ENCODE peak calls at places on chromosomes 2 and 18, in ten cellular contexts. One of them, this sample, is unnamed.

GRCh38 chr2:143083636-143084035 is 45.6 kb upstream of the ARHGAP15 start:
- DNase-seq in iris pigment epithelial cell: peak; percentile 87
- DNase-seq in effector memory CD8-positive, alpha-beta T cell: no peak
- DNase-seq in NCI-H1417: no peak
- DNase-seq in CD8-positive, alpha-beta memory T cell: no peak
- DNase-seq in HEK293T: no peak
- DNase-seq in stimulated activated CD4-positive, alpha-beta T cell treated with anti-CD3 and anti-CD28 coated beads, Interleukin-1b, Interleukin-23, amount 100 ng/mL, for 24 hours: no peak
- DNase-seq in GM03348: peak; percentile 36
- DNase-seq in HFF-Myc: peak; percentile 44
- DNase-seq in NCI-H774: no peak
- DNase-seq in this sample: peak; percentile 53

GRCh38 chr2:170034596-170034995 is 143.4 kb upstream of the MYO3B start:
- DNase-seq in iris pigment epithelial cell: no peak
- DNase-seq in effector memory CD8-positive, alpha-beta T cell: no peak
- DNase-seq in NCI-H1417: no peak
- DNase-seq in CD8-positive, alpha-beta memory T cell: no peak
- DNase-seq in HEK293T: no peak
- DNase-seq in stimulated activated CD4-positive, alpha-beta T cell treated with anti-CD3 and anti-CD28 coated beads, Interleukin-1b, Interleukin-23, amount 100 ng/mL, for 24 hours: no peak
- DNase-seq in GM03348: no peak
- DNase-seq in HFF-Myc: no peak
- DNase-seq in NCI-H774: no peak
- DNase-seq in this sample: no peak

GRCh38 chr18:13710460-13710859 is 15.9 kb downstream of the FAM210A start:
- DNase-seq in iris pigment epithelial cell: peak; percentile 28
- DNase-seq in effector memory CD8-positive, alpha-beta T cell: no peak
- DNase-seq in NCI-H1417: no peak
- DNase-seq in CD8-positive, alpha-beta memory T cell: no peak
- DNase-seq in HEK293T: no peak
- DNase-seq in stimulated activated CD4-positive, alpha-beta T cell treated with anti-CD3 and anti-CD28 coated beads, Interleukin-1b, Interleukin-23, amount 100 ng/mL, for 24 hours: no peak
- DNase-seq in GM03348: no peak
- DNase-seq in HFF-Myc: no peak
- DNase-seq in NCI-H774: no peak
- DNase-seq in this sample: no peak

GRCh38 chr2:238467062-238467461 is 40.3 kb downstream of the ASB1 start:
- DNase-seq in iris pigment epithelial cell: no peak
- DNase-seq in effector memory CD8-positive, alpha-beta T cell: no peak
- DNase-seq in NCI-H1417: no peak
- DNase-seq in CD8-positive, alpha-beta memory T cell: no peak
- DNase-seq in HEK293T: no peak
- DNase-seq in stimulated activated CD4-positive, alpha-beta T cell treated with anti-CD3 and anti-CD28 coated beads, Interleukin-1b, Interleukin-23, amount 100 ng/mL, for 24 hours: no peak
- DNase-seq in GM03348: no peak
- DNase-seq in HFF-Myc: no peak
- DNase-seq in NCI-H774: no peak
- DNase-seq in this sample: no peak

GRCh38 chr18:22813648-22814328 is 119.3 kb upstream of the RBBP8 start:
- DNase-seq in iris pigment epithelial cell: peak; percentile 70
- DNase-seq in effector memory CD8-positive, alpha-beta T cell: no peak
- DNase-seq in NCI-H1417: peak; percentile 76
- DNase-seq in CD8-positive, alpha-beta memory T cell: no peak
- DNase-seq in HEK293T: peak; percentile 58
- DNase-seq in stimulated activated CD4-positive, alpha-beta T cell treated with anti-CD3 and anti-CD28 coated beads, Interleukin-1b, Interleukin-23, amount 100 ng/mL, for 24 hours: no peak
- DNase-seq in GM03348: peak; percentile 57
- DNase-seq in HFF-Myc: no peak
- DNase-seq in NCI-H774: peak; percentile 26
- DNase-seq in this sample: no peak

GRCh38 chr2:19648583-19648982 is 253.2 kb downstream of the TTC32 start:
- DNase-seq in iris pigment epithelial cell: peak; percentile 91
- DNase-seq in effector memory CD8-positive, alpha-beta T cell: no peak
- DNase-seq in NCI-H1417: no peak
- DNase-seq in CD8-positive, alpha-beta memory T cell: no peak
- DNase-seq in HEK293T: no peak
- DNase-seq in stimulated activated CD4-positive, alpha-beta T cell treated with anti-CD3 and anti-CD28 coated beads, Interleukin-1b, Interleukin-23, amount 100 ng/mL, for 24 hours: no peak
- DNase-seq in GM03348: peak; percentile 75
- DNase-seq in HFF-Myc: no peak
- DNase-seq in NCI-H774: no peak
- DNase-seq in this sample: peak; percentile 41

GRCh38 chr2:84701880-84702279 is 179.0 kb downstream of the TRABD2A start:
- DNase-seq in iris pigment epithelial cell: peak; percentile 97
- DNase-seq in effector memory CD8-positive, alpha-beta T cell: no peak
- DNase-seq in NCI-H1417: no peak
- DNase-seq in CD8-positive, alpha-beta memory T cell: no peak
- DNase-seq in HEK293T: no peak
- DNase-seq in stimulated activated CD4-positive, alpha-beta T cell treated with anti-CD3 and anti-CD28 coated beads, Interleukin-1b, Interleukin-23, amount 100 ng/mL, for 24 hours: no peak
- DNase-seq in GM03348: peak; percentile 81
- DNase-seq in HFF-Myc: peak; percentile 14
- DNase-seq in NCI-H774: no peak
- DNase-seq in this sample: peak; percentile 83

GRCh38 chr2:64325852-64326577 is 127.9 kb upstream of the LGALSL start:
- DNase-seq in iris pigment epithelial cell: no peak
- DNase-seq in effector memory CD8-positive, alpha-beta T cell: peak; percentile 55
- DNase-seq in NCI-H1417: no peak
- DNase-seq in CD8-positive, alpha-beta memory T cell: peak; percentile 62
- DNase-seq in HEK293T: no peak
- DNase-seq in stimulated activated CD4-positive, alpha-beta T cell treated with anti-CD3 and anti-CD28 coated beads, Interleukin-1b, Interleukin-23, amount 100 ng/mL, for 24 hours: peak; percentile 32
- DNase-seq in GM03348: no peak
- DNase-seq in HFF-Myc: no peak
- DNase-seq in NCI-H774: no peak
- DNase-seq in this sample: no peak

GRCh38 chr2:168244318-168244717 is 3.1 kb downstream of the STK39 start:
- DNase-seq in iris pigment epithelial cell: peak; percentile 44
- DNase-seq in effector memory CD8-positive, alpha-beta T cell: peak; percentile 45
- DNase-seq in NCI-H1417: peak; percentile 53
- DNase-seq in CD8-positive, alpha-beta memory T cell: peak; percentile 19
- DNase-seq in HEK293T: peak; percentile 57
- DNase-seq in stimulated activated CD4-positive, alpha-beta T cell treated with anti-CD3 and anti-CD28 coated beads, Interleukin-1b, Interleukin-23, amount 100 ng/mL, for 24 hours: peak; percentile 39
- DNase-seq in GM03348: no peak
- DNase-seq in HFF-Myc: no peak
- DNase-seq in NCI-H774: peak; percentile 45
- DNase-seq in this sample: no peak

GRCh38 chr2:40760071-40760666 is 308.3 kb upstream of the SLC8A1 start:
- DNase-seq in iris pigment epithelial cell: peak; percentile 43
- DNase-seq in effector memory CD8-positive, alpha-beta T cell: no peak
- DNase-seq in NCI-H1417: peak; percentile 68
- DNase-seq in CD8-positive, alpha-beta memory T cell: no peak
- DNase-seq in HEK293T: peak; percentile 57
- DNase-seq in stimulated activated CD4-positive, alpha-beta T cell treated with anti-CD3 and anti-CD28 coated beads, Interleukin-1b, Interleukin-23, amount 100 ng/mL, for 24 hours: no peak
- DNase-seq in GM03348: peak; percentile 64
- DNase-seq in HFF-Myc: peak; percentile 31
- DNase-seq in NCI-H774: no peak
- DNase-seq in this sample: peak; percentile 32

GRCh38 chr2:17962874-17963273 is 84.4 kb downstream of the KCNS3 start:
- DNase-seq in iris pigment epithelial cell: no peak
- DNase-seq in effector memory CD8-positive, alpha-beta T cell: no peak
- DNase-seq in NCI-H1417: no peak
- DNase-seq in CD8-positive, alpha-beta memory T cell: no peak
- DNase-seq in HEK293T: no peak
- DNase-seq in stimulated activated CD4-positive, alpha-beta T cell treated with anti-CD3 and anti-CD28 coated beads, Interleukin-1b, Interleukin-23, amount 100 ng/mL, for 24 hours: no peak
- DNase-seq in GM03348: peak; percentile 33
- DNase-seq in HFF-Myc: peak; percentile 19
- DNase-seq in NCI-H774: no peak
- DNase-seq in this sample: no peak

GRCh38 chr18:39675358-39675757 is 2109.8 kb upstream of the CELF4 start:
- DNase-seq in iris pigment epithelial cell: peak; percentile 46
- DNase-seq in effector memory CD8-positive, alpha-beta T cell: no peak
- DNase-seq in NCI-H1417: no peak
- DNase-seq in CD8-positive, alpha-beta memory T cell: no peak
- DNase-seq in HEK293T: peak; percentile 31
- DNase-seq in stimulated activated CD4-positive, alpha-beta T cell treated with anti-CD3 and anti-CD28 coated beads, Interleukin-1b, Interleukin-23, amount 100 ng/mL, for 24 hours: no peak
- DNase-seq in GM03348: peak; percentile 52
- DNase-seq in HFF-Myc: peak; percentile 15
- DNase-seq in NCI-H774: no peak
- DNase-seq in this sample: no peak

GRCh38 chr2:60118061-60118460 is 435.4 kb downstream of the BCL11A start:
- DNase-seq in iris pigment epithelial cell: no peak
- DNase-seq in effector memory CD8-positive, alpha-beta T cell: no peak
- DNase-seq in NCI-H1417: no peak
- DNase-seq in CD8-positive, alpha-beta memory T cell: no peak
- DNase-seq in HEK293T: no peak
- DNase-seq in stimulated activated CD4-positive, alpha-beta T cell treated with anti-CD3 and anti-CD28 coated beads, Interleukin-1b, Interleukin-23, amount 100 ng/mL, for 24 hours: no peak
- DNase-seq in GM03348: no peak
- DNase-seq in HFF-Myc: no peak
- DNase-seq in NCI-H774: no peak
- DNase-seq in this sample: no peak

GRCh38 chr2:191183081-191183480 is 32.3 kb upstream of the STAT4 start:
- DNase-seq in iris pigment epithelial cell: no peak
- DNase-seq in effector memory CD8-positive, alpha-beta T cell: no peak
- DNase-seq in NCI-H1417: no peak
- DNase-seq in CD8-positive, alpha-beta memory T cell: no peak
- DNase-seq in HEK293T: no peak
- DNase-seq in stimulated activated CD4-positive, alpha-beta T cell treated with anti-CD3 and anti-CD28 coated beads, Interleukin-1b, Interleukin-23, amount 100 ng/mL, for 24 hours: no peak
- DNase-seq in GM03348: no peak
- DNase-seq in HFF-Myc: no peak
- DNase-seq in NCI-H774: no peak
- DNase-seq in this sample: no peak

GRCh38 chr2:215870088-215870490 is 143.3 kb downstream of the MREG start:
- DNase-seq in iris pigment epithelial cell: peak; percentile 83
- DNase-seq in effector memory CD8-positive, alpha-beta T cell: no peak
- DNase-seq in NCI-H1417: no peak
- DNase-seq in CD8-positive, alpha-beta memory T cell: no peak
- DNase-seq in HEK293T: no peak
- DNase-seq in stimulated activated CD4-positive, alpha-beta T cell treated with anti-CD3 and anti-CD28 coated beads, Interleukin-1b, Interleukin-23, amount 100 ng/mL, for 24 hours: no peak
- DNase-seq in GM03348: peak; percentile 74
- DNase-seq in HFF-Myc: peak; percentile 54
- DNase-seq in NCI-H774: no peak
- DNase-seq in this sample: peak; percentile 77

GRCh38 chr2:176099737-176100546 is at the start of gene HOXD12:
- DNase-seq in iris pigment epithelial cell: no peak
- DNase-seq in effector memory CD8-positive, alpha-beta T cell: no peak
- DNase-seq in NCI-H1417: no peak
- DNase-seq in CD8-positive, alpha-beta memory T cell: no peak
- DNase-seq in HEK293T: no peak
- DNase-seq in stimulated activated CD4-positive, alpha-beta T cell treated with anti-CD3 and anti-CD28 coated beads, Interleukin-1b, Interleukin-23, amount 100 ng/mL, for 24 hours: no peak
- DNase-seq in GM03348: no peak
- DNase-seq in HFF-Myc: no peak
- DNase-seq in NCI-H774: no peak
- DNase-seq in this sample: no peak

GRCh38 chr2:190871539-190871938 is 9.1 kb upstream of the GLS start:
- DNase-seq in iris pigment epithelial cell: no peak
- DNase-seq in effector memory CD8-positive, alpha-beta T cell: no peak
- DNase-seq in NCI-H1417: no peak
- DNase-seq in CD8-positive, alpha-beta memory T cell: no peak
- DNase-seq in HEK293T: no peak
- DNase-seq in stimulated activated CD4-positive, alpha-beta T cell treated with anti-CD3 and anti-CD28 coated beads, Interleukin-1b, Interleukin-23, amount 100 ng/mL, for 24 hours: no peak
- DNase-seq in GM03348: no peak
- DNase-seq in HFF-Myc: no peak
- DNase-seq in NCI-H774: no peak
- DNase-seq in this sample: no peak

GRCh38 chr18:2150566-2150965 is 420.7 kb downstream of the METTL4 start:
- DNase-seq in iris pigment epithelial cell: no peak
- DNase-seq in effector memory CD8-positive, alpha-beta T cell: no peak
- DNase-seq in NCI-H1417: no peak
- DNase-seq in CD8-positive, alpha-beta memory T cell: no peak
- DNase-seq in HEK293T: no peak
- DNase-seq in stimulated activated CD4-positive, alpha-beta T cell treated with anti-CD3 and anti-CD28 coated beads, Interleukin-1b, Interleukin-23, amount 100 ng/mL, for 24 hours: no peak
- DNase-seq in GM03348: no peak
- DNase-seq in HFF-Myc: no peak
- DNase-seq in NCI-H774: no peak
- DNase-seq in this sample: no peak

GRCh38 chr2:158889135-158889853 is 79.1 kb upstream of the TANC1 start:
- DNase-seq in iris pigment epithelial cell: no peak
- DNase-seq in effector memory CD8-positive, alpha-beta T cell: no peak
- DNase-seq in NCI-H1417: no peak
- DNase-seq in CD8-positive, alpha-beta memory T cell: no peak
- DNase-seq in HEK293T: no peak
- DNase-seq in stimulated activated CD4-positive, alpha-beta T cell treated with anti-CD3 and anti-CD28 coated beads, Interleukin-1b, Interleukin-23, amount 100 ng/mL, for 24 hours: no peak
- DNase-seq in GM03348: no peak
- DNase-seq in HFF-Myc: no peak
- DNase-seq in NCI-H774: no peak
- DNase-seq in this sample: no peak

GRCh38 chr2:155205201-155205600 is 506.7 kb downstream of the KCNJ3 start:
- DNase-seq in iris pigment epithelial cell: no peak
- DNase-seq in effector memory CD8-positive, alpha-beta T cell: no peak
- DNase-seq in NCI-H1417: no peak
- DNase-seq in CD8-positive, alpha-beta memory T cell: no peak
- DNase-seq in HEK293T: no peak
- DNase-seq in stimulated activated CD4-positive, alpha-beta T cell treated with anti-CD3 and anti-CD28 coated beads, Interleukin-1b, Interleukin-23, amount 100 ng/mL, for 24 hours: no peak
- DNase-seq in GM03348: no peak
- DNase-seq in HFF-Myc: no peak
- DNase-seq in NCI-H774: no peak
- DNase-seq in this sample: no peak

GRCh38 chr2:40113997-40114396 is 334.9 kb upstream of the THUMPD2 start:
- DNase-seq in iris pigment epithelial cell: no peak
- DNase-seq in effector memory CD8-positive, alpha-beta T cell: no peak
- DNase-seq in NCI-H1417: no peak
- DNase-seq in CD8-positive, alpha-beta memory T cell: no peak
- DNase-seq in HEK293T: no peak
- DNase-seq in stimulated activated CD4-positive, alpha-beta T cell treated with anti-CD3 and anti-CD28 coated beads, Interleukin-1b, Interleukin-23, amount 100 ng/mL, for 24 hours: no peak
- DNase-seq in GM03348: no peak
- DNase-seq in HFF-Myc: no peak
- DNase-seq in NCI-H774: no peak
- DNase-seq in this sample: no peak

GRCh38 chr2:48278590-48278989 is 251.4 kb upstream of the STON1 start:
- DNase-seq in iris pigment epithelial cell: peak; percentile 32
- DNase-seq in effector memory CD8-positive, alpha-beta T cell: no peak
- DNase-seq in NCI-H1417: peak; percentile 63
- DNase-seq in CD8-positive, alpha-beta memory T cell: no peak
- DNase-seq in HEK293T: no peak
- DNase-seq in stimulated activated CD4-positive, alpha-beta T cell treated with anti-CD3 and anti-CD28 coated beads, Interleukin-1b, Interleukin-23, amount 100 ng/mL, for 24 hours: no peak
- DNase-seq in GM03348: no peak
- DNase-seq in HFF-Myc: no peak
- DNase-seq in NCI-H774: no peak
- DNase-seq in this sample: no peak

GRCh38 chr18:48780151-48781001 is 170.4 kb downstream of the SMAD7 start:
- DNase-seq in iris pigment epithelial cell: no peak
- DNase-seq in effector memory CD8-positive, alpha-beta T cell: no peak
- DNase-seq in NCI-H1417: no peak
- DNase-seq in CD8-positive, alpha-beta memory T cell: no peak
- DNase-seq in HEK293T: no peak
- DNase-seq in stimulated activated CD4-positive, alpha-beta T cell treated with anti-CD3 and anti-CD28 coated beads, Interleukin-1b, Interleukin-23, amount 100 ng/mL, for 24 hours: no peak
- DNase-seq in GM03348: peak; percentile 36
- DNase-seq in HFF-Myc: no peak
- DNase-seq in NCI-H774: no peak
- DNase-seq in this sample: no peak

This sample was measured in AG09319.